ENCODE peak calls at places on chromosomes 6 and 20, in five cellular contexts. C, W, A, X and Y are unnamed samples.

GRCh38 chr6:35449287-35449881 is 2.8 kb upstream of the FANCE start:
- DNase-seq in C (no peak), W (no peak), A (no peak), X (no peak), Y (no peak)

GRCh38 chr6:21045135-21045616 is 510.9 kb downstream of the CDKAL1 start:
- DNase-seq in C (no peak), W (no peak), A (no peak), X (no peak), Y (no peak)

GRCh38 chr6:113875470-113875869 is 18.3 kb downstream of the MARCKS start:
- DNase-seq in C (peak; percentile 68), W (no peak), A (no peak), X (no peak), Y (no peak)

GRCh38 chr6:142408409-142408808 is 106.6 kb downstream of the ADGRG6 start:
- DNase-seq in C (no peak), W (no peak), A (peak; percentile 10), X (no peak), Y (no peak)

GRCh38 chr6:169424821-169425240 is 171.2 kb upstream of the THBS2 start:
- DNase-seq in C (peak; percentile 8), W (no peak), A (no peak), X (no peak), Y (peak; percentile 68)

GRCh38 chr20:48725589-48725991 is 102.2 kb downstream of the PREX1 start:
- DNase-seq in C (peak; percentile 45), W (no peak), A (no peak), X (no peak), Y (no peak)

GRCh38 chr6:142935553-142936517 is 9.1 kb downstream of the HIVEP2 start:
- DNase-seq in C (no peak), W (peak; percentile 53), A (no peak), X (no peak), Y (no peak)

GRCh38 chr20:6744805-6745204 is 22.7 kb upstream of the BMP2 start:
- DNase-seq in C (no peak), W (no peak), A (no peak), X (no peak), Y (no peak)